ENCODE peak calls at places on chromosomes 7 and 10, in six cellular contexts. One of them, this sample, is unnamed.

GRCh38 chr10:85429126-85429525 is 937.5 kb downstream of the GRID1 start:
- DNase-seq in A673: no peak
- DNase-seq in adipocyte: no peak
- DNase-seq in NCI-H2081 treated with DMSO at 0.1 percent for 48 hours: no peak
- DNase-seq in NAMALWA: no peak
- DNase-seq in smooth muscle cell of the brain vasculature: no peak
- DNase-seq in this sample: no peak

GRCh38 chr10:111076682-111077661 is at the start of gene ADRA2A:
- DNase-seq in A673: peak
- DNase-seq in adipocyte: peak
- DNase-seq in NCI-H2081 treated with DMSO at 0.1 percent for 48 hours: no peak
- DNase-seq in NAMALWA: no peak
- DNase-seq in smooth muscle cell of the brain vasculature: no peak
- DNase-seq in this sample: no peak

GRCh38 chr7:128209229-128210035 is 31.6 kb upstream of the LEP start:
- DNase-seq in A673: peak
- DNase-seq in adipocyte: peak
- DNase-seq in NCI-H2081 treated with DMSO at 0.1 percent for 48 hours: no peak
- DNase-seq in NAMALWA: peak
- DNase-seq in smooth muscle cell of the brain vasculature: peak
- DNase-seq in this sample: peak

GRCh38 chr7:29284586-29285450 is 90.2 kb downstream of the CHN2 start:
- DNase-seq in A673: no peak
- DNase-seq in adipocyte: no peak
- DNase-seq in NCI-H2081 treated with DMSO at 0.1 percent for 48 hours: no peak
- DNase-seq in NAMALWA: no peak
- DNase-seq in smooth muscle cell of the brain vasculature: no peak
- DNase-seq in this sample: no peak

GRCh38 chr7:105808703-105809590 is 67.5 kb downstream of the ATXN7L1 start:
- DNase-seq in A673: peak
- DNase-seq in adipocyte: no peak
- DNase-seq in NCI-H2081 treated with DMSO at 0.1 percent for 48 hours: no peak
- DNase-seq in NAMALWA: peak
- DNase-seq in smooth muscle cell of the brain vasculature: no peak
- DNase-seq in this sample: peak

GRCh38 chr7:133513608-133514007 is 260.7 kb downstream of the EXOC4 start:
- DNase-seq in A673: no peak
- DNase-seq in adipocyte: peak
- DNase-seq in NCI-H2081 treated with DMSO at 0.1 percent for 48 hours: no peak
- DNase-seq in NAMALWA: no peak
- DNase-seq in smooth muscle cell of the brain vasculature: peak
- DNase-seq in this sample: no peak

GRCh38 chr7:149733131-149733531 is 40.3 kb downstream of the ZNF467 start:
- DNase-seq in A673: no peak
- DNase-seq in adipocyte: no peak
- DNase-seq in NCI-H2081 treated with DMSO at 0.1 percent for 48 hours: no peak
- DNase-seq in NAMALWA: no peak
- DNase-seq in smooth muscle cell of the brain vasculature: no peak
- DNase-seq in this sample: no peak

GRCh38 chr7:14835399-14835798 is 67.2 kb downstream of the DGKB start:
- DNase-seq in A673: peak
- DNase-seq in adipocyte: no peak
- DNase-seq in NCI-H2081 treated with DMSO at 0.1 percent for 48 hours: peak
- DNase-seq in NAMALWA: no peak
- DNase-seq in smooth muscle cell of the brain vasculature: no peak
- DNase-seq in this sample: no peak

GRCh38 chr10:3395487-3395886 is 222.9 kb upstream of the PITRM1 start:
- DNase-seq in A673: no peak
- DNase-seq in adipocyte: no peak
- DNase-seq in NCI-H2081 treated with DMSO at 0.1 percent for 48 hours: peak
- DNase-seq in NAMALWA: no peak
- DNase-seq in smooth muscle cell of the brain vasculature: no peak
- DNase-seq in this sample: no peak

GRCh38 chr7:33904680-33905388 is 505 bp upstream of the BMPER start:
- DNase-seq in A673: peak
- DNase-seq in adipocyte: peak
- DNase-seq in NCI-H2081 treated with DMSO at 0.1 percent for 48 hours: no peak
- DNase-seq in NAMALWA: no peak
- DNase-seq in smooth muscle cell of the brain vasculature: no peak
- DNase-seq in this sample: no peak

GRCh38 chr7:85160223-85160622 is 26.6 kb downstream of the SEMA3D start:
- DNase-seq in A673: no peak
- DNase-seq in adipocyte: peak
- DNase-seq in NCI-H2081 treated with DMSO at 0.1 percent for 48 hours: no peak
- DNase-seq in NAMALWA: no peak
- DNase-seq in smooth muscle cell of the brain vasculature: no peak
- DNase-seq in this sample: no peak

GRCh38 chr10:77177161-77177560 is 460.4 kb downstream of the KCNMA1 start:
- DNase-seq in A673: no peak
- DNase-seq in adipocyte: no peak
- DNase-seq in NCI-H2081 treated with DMSO at 0.1 percent for 48 hours: no peak
- DNase-seq in NAMALWA: no peak
- DNase-seq in smooth muscle cell of the brain vasculature: no peak
- DNase-seq in this sample: no peak

GRCh38 chr10:124943301-124944092 is 1.6 kb downstream of the ZRANB1 start:
- DNase-seq in A673: no peak
- DNase-seq in adipocyte: peak
- DNase-seq in NCI-H2081 treated with DMSO at 0.1 percent for 48 hours: no peak
- DNase-seq in NAMALWA: no peak
- DNase-seq in smooth muscle cell of the brain vasculature: no peak
- DNase-seq in this sample: no peak

GRCh38 chr7:13742719-13743640 is 246.5 kb downstream of the ETV1 start:
- DNase-seq in A673: peak
- DNase-seq in adipocyte: peak
- DNase-seq in NCI-H2081 treated with DMSO at 0.1 percent for 48 hours: peak
- DNase-seq in NAMALWA: peak
- DNase-seq in smooth muscle cell of the brain vasculature: peak
- DNase-seq in this sample: no peak

GRCh38 chr10:126110434-126110833 is 214.1 kb downstream of the FANK1 start:
- DNase-seq in A673: peak
- DNase-seq in adipocyte: peak
- DNase-seq in NCI-H2081 treated with DMSO at 0.1 percent for 48 hours: no peak
- DNase-seq in NAMALWA: no peak
- DNase-seq in smooth muscle cell of the brain vasculature: no peak
- DNase-seq in this sample: no peak

GRCh38 chr7:65004575-65004974 is 1.9 kb downstream of the ERV3-1 start:
- DNase-seq in A673: no peak
- DNase-seq in adipocyte: no peak
- DNase-seq in NCI-H2081 treated with DMSO at 0.1 percent for 48 hours: no peak
- DNase-seq in NAMALWA: no peak
- DNase-seq in smooth muscle cell of the brain vasculature: no peak
- DNase-seq in this sample: no peak

GRCh38 chr7:1843921-1844335 is 173.9 kb downstream of the ELFN1 start:
- DNase-seq in A673: no peak
- DNase-seq in adipocyte: no peak
- DNase-seq in NCI-H2081 treated with DMSO at 0.1 percent for 48 hours: no peak
- DNase-seq in NAMALWA: peak
- DNase-seq in smooth muscle cell of the brain vasculature: no peak
- DNase-seq in this sample: no peak

This sample was measured in pulmonary artery endothelial cell.